ENCODE peak calls at places on chromosomes 16 and 17, in eight cellular contexts. R, A, B, C, I, P, G and Z are unnamed samples.

GRCh38 chr17:19727466-19728113 is 11.2 kb upstream of the SLC47A2 start:
- DNase-seq in A (no peak), C (peak), I (peak), G (no peak), B (no peak), R (no peak), P (peak), Z (no peak)

GRCh38 chr16:72362972-72363371 is 191.0 kb upstream of the PMFBP1 start:
- DNase-seq in I (no peak), R (no peak), G (no peak), B (no peak), C (no peak), A (no peak), P (no peak), Z (no peak)

GRCh38 chr16:71576971-71577370 is at the start of gene TAT:
- DNase-seq in I (no peak), P (no peak), G (no peak), A (no peak), R (no peak), B (peak), C (no peak), Z (peak)

GRCh38 chr16:4692460-4693295 is 684 bp upstream of the NUDT16L1 start:
- DNase-seq in C (no peak), P (peak), I (peak), A (no peak), R (no peak), G (peak), B (peak), Z (peak)

GRCh38 chr16:51907680-51908079 is 639.3 kb downstream of the TOX3 start:
- DNase-seq in B (no peak), A (no peak), P (no peak), G (no peak), C (no peak), I (no peak), R (no peak), Z (no peak)

GRCh38 chr16:89573826-89574680 is 1.5 kb upstream of the CPNE7 start:
- DNase-seq in P (no peak), R (no peak), G (no peak), A (no peak), I (no peak), B (no peak), C (no peak), Z (no peak)

GRCh38 chr17:6413073-6413472 is 21.8 kb downstream of the AIPL1 start:
- DNase-seq in A (no peak), I (no peak), P (peak), G (no peak), C (peak), B (no peak), R (no peak), Z (peak)

GRCh38 chr17:72838581-72838980 is 253.9 kb downstream of the SLC39A11 start:
- DNase-seq in G (no peak), P (no peak), C (no peak), R (no peak), A (no peak), I (no peak), B (no peak), Z (no peak)

GRCh38 chr17:59373879-59374495 is 42.5 kb downstream of the YPEL2 start:
- DNase-seq in A (no peak), R (no peak), I (peak), C (no peak), B (no peak), P (peak), G (no peak), Z (no peak)